ENCODE peak calls at places on chromosome 15, in four cellular contexts. W is GM12878, F is CD14-positive monocyte, D is T-helper 22 cell. H is an unnamed sample.

GRCh38 chr15:48955370-48955769 is 8.3 kb downstream of the SHC4 start:
- DNase-seq in W (no peak), F (no peak), D (no peak), H (no peak)

GRCh38 chr15:48292458-48292857 is 38.8 kb upstream of the DUT start:
- DNase-seq in W (no peak), F (no peak), D (no peak), H (no peak)

GRCh38 chr15:39713846-39714245 is 68.8 kb downstream of the FSIP1 start:
- DNase-seq in W (no peak), F (no peak), D (no peak), H (no peak)

GRCh38 chr15:70508561-70509281 is 254.6 kb downstream of the UACA start:
- DNase-seq in W (no peak), F (peak; percentile 89), D (no peak), H (no peak)

GRCh38 chr15:68126415-68126814 is 72.3 kb downstream of the PIAS1 start:
- DNase-seq in W (no peak), F (no peak), D (no peak), H (no peak)

GRCh38 chr15:41603941-41604660 is 45.1 kb downstream of the TYRO3 start:
- DNase-seq in W (no peak), F (peak; percentile 58), D (peak; percentile 25), H (peak; percentile 24)

GRCh38 chr15:25824618-25825017 is 38.5 kb downstream of the ATP10A start:
- DNase-seq in W (no peak), F (no peak), D (no peak), H (no peak)

GRCh38 chr15:27847775-27848710 is 251.1 kb downstream of the OCA2 start:
- DNase-seq in W (no peak), F (no peak), D (no peak), H (no peak)

GRCh38 chr15:63915888-63916731 is 82.4 kb upstream of the HERC1 start:
- DNase-seq in W (no peak), F (no peak), D (no peak), H (no peak)

GRCh38 chr15:27097506-27097905 is 126.5 kb downstream of the GABRG3 start:
- DNase-seq in W (no peak), F (no peak), D (no peak), H (no peak)

GRCh38 chr15:45646220-45646619 is 11.4 kb downstream of the SQOR start:
- DNase-seq in W (no peak), F (no peak), D (no peak), H (no peak)

GRCh38 chr15:101012326-101013040 is 93.3 kb downstream of the LRRK1 start:
- DNase-seq in W (no peak), F (no peak), D (no peak), H (no peak)

GRCh38 chr15:67072442-67072841 is 7.0 kb downstream of the SMAD3 start:
- DNase-seq in W (no peak), F (no peak), D (no peak), H (no peak)

GRCh38 chr15:91865903-91866302 is 12.4 kb downstream of the SLCO3A1 start:
- DNase-seq in W (no peak), F (no peak), D (no peak), H (no peak)

GRCh38 chr15:101458158-101458895 is 31.2 kb downstream of the PCSK6 start:
- DNase-seq in W (no peak), F (no peak), D (no peak), H (no peak)

GRCh38 chr15:64582202-64582601 is 121.8 kb downstream of the ZNF609 start:
- DNase-seq in W (no peak), F (no peak), D (no peak), H (no peak)

GRCh38 chr15:89576417-89576773 is 1.1 kb downstream of the TICRR start:
- DNase-seq in W (no peak), F (no peak), D (no peak), H (no peak)

GRCh38 chr15:32721594-32721993 is 3.8 kb downstream of the GREM1 start:
- DNase-seq in W (no peak), F (no peak), D (no peak), H (no peak)

GRCh38 chr15:57731543-57732103 is 25.1 kb downstream of the POLR2M start:
- DNase-seq in W (no peak), F (no peak), D (no peak), H (no peak)

GRCh38 chr15:26125664-26126063 is 262.5 kb upstream of the ATP10A start:
- DNase-seq in W (no peak), F (no peak), D (no peak), H (no peak)

GRCh38 chr15:59252137-59252536 is 45.5 kb downstream of the LDHAL6B start:
- DNase-seq in W (no peak), F (no peak), D (no peak), H (no peak)

GRCh38 chr15:61834076-61834697 is 226.1 kb downstream of the VPS13C start:
- DNase-seq in W (no peak), F (no peak), D (peak; percentile 21), H (peak; percentile 46)

H was measured in effector memory CD4-positive, alpha-beta T cell.